ENCODE peak calls at places on chromosomes 5 and 9, in ten cellular contexts. One of them, this sample, is unnamed.

GRCh38 chr5:108264533-108264932 is 117.4 kb downstream of the FBXL17 start:
- DNase-seq in colonic mucosa: no peak
- DNase-seq in activated CD4-positive, alpha-beta T cell treated with anti-CD3 and anti-CD28 coated beads, Interleukin-2, amount 50 U/mL, for 1 hour: no peak
- DNase-seq in effector memory CD4-positive, alpha-beta T cell: no peak
- DNase-seq in fibroblast of lung: no peak
- DNase-seq in A549: no peak
- DNase-seq in NCI-H774: no peak
- DNase-seq in WTC11: no peak
- DNase-seq in effector memory CD8-positive, alpha-beta T cell: no peak
- DNase-seq in mesenchymal stem cell: no peak
- DNase-seq in this sample: no peak

GRCh38 chr9:111975709-111976108 is 79.1 kb downstream of the UGCG start:
- DNase-seq in fibroblast of lung: no peak
- DNase-seq in effector memory CD4-positive, alpha-beta T cell: no peak
- DNase-seq in effector memory CD8-positive, alpha-beta T cell: no peak
- DNase-seq in activated CD4-positive, alpha-beta T cell treated with anti-CD3 and anti-CD28 coated beads, Interleukin-2, amount 50 U/mL, for 1 hour: no peak
- DNase-seq in colonic mucosa: peak
- DNase-seq in mesenchymal stem cell: no peak
- DNase-seq in NCI-H774: peak
- DNase-seq in A549: peak
- DNase-seq in WTC11: peak
- DNase-seq in this sample: no peak

GRCh38 chr9:33230756-33231691 is 8.9 kb upstream of the SPINK4 start:
- DNase-seq in effector memory CD4-positive, alpha-beta T cell: no peak
- DNase-seq in WTC11: no peak
- DNase-seq in activated CD4-positive, alpha-beta T cell treated with anti-CD3 and anti-CD28 coated beads, Interleukin-2, amount 50 U/mL, for 1 hour: no peak
- DNase-seq in NCI-H774: no peak
- DNase-seq in mesenchymal stem cell: peak
- DNase-seq in effector memory CD8-positive, alpha-beta T cell: no peak
- DNase-seq in A549: no peak
- DNase-seq in colonic mucosa: no peak
- DNase-seq in fibroblast of lung: peak
- DNase-seq in this sample: no peak

GRCh38 chr9:120689860-120690259 is 24.4 kb downstream of the MEGF9 start:
- DNase-seq in colonic mucosa: no peak
- DNase-seq in effector memory CD4-positive, alpha-beta T cell: no peak
- DNase-seq in effector memory CD8-positive, alpha-beta T cell: no peak
- DNase-seq in fibroblast of lung: peak
- DNase-seq in activated CD4-positive, alpha-beta T cell treated with anti-CD3 and anti-CD28 coated beads, Interleukin-2, amount 50 U/mL, for 1 hour: no peak
- DNase-seq in WTC11: no peak
- DNase-seq in NCI-H774: peak
- DNase-seq in A549: no peak
- DNase-seq in mesenchymal stem cell: no peak
- DNase-seq in this sample: no peak

GRCh38 chr9:6367128-6367741 is 39.1 kb downstream of the TPD52L3 start:
- DNase-seq in activated CD4-positive, alpha-beta T cell treated with anti-CD3 and anti-CD28 coated beads, Interleukin-2, amount 50 U/mL, for 1 hour: no peak
- DNase-seq in A549: no peak
- DNase-seq in colonic mucosa: no peak
- DNase-seq in mesenchymal stem cell: no peak
- DNase-seq in effector memory CD4-positive, alpha-beta T cell: no peak
- DNase-seq in fibroblast of lung: peak
- DNase-seq in effector memory CD8-positive, alpha-beta T cell: no peak
- DNase-seq in NCI-H774: no peak
- DNase-seq in WTC11: no peak
- DNase-seq in this sample: no peak

GRCh38 chr5:139181835-139182452 is 16.2 kb downstream of the SIL1 start:
- DNase-seq in colonic mucosa: peak
- DNase-seq in fibroblast of lung: peak
- DNase-seq in A549: peak
- DNase-seq in activated CD4-positive, alpha-beta T cell treated with anti-CD3 and anti-CD28 coated beads, Interleukin-2, amount 50 U/mL, for 1 hour: no peak
- DNase-seq in mesenchymal stem cell: peak
- DNase-seq in effector memory CD8-positive, alpha-beta T cell: no peak
- DNase-seq in WTC11: no peak
- DNase-seq in effector memory CD4-positive, alpha-beta T cell: no peak
- DNase-seq in NCI-H774: no peak
- DNase-seq in this sample: peak

GRCh38 chr9:96585426-96585825 is 34.2 kb downstream of the CDC14B start:
- DNase-seq in activated CD4-positive, alpha-beta T cell treated with anti-CD3 and anti-CD28 coated beads, Interleukin-2, amount 50 U/mL, for 1 hour: no peak
- DNase-seq in colonic mucosa: no peak
- DNase-seq in mesenchymal stem cell: no peak
- DNase-seq in fibroblast of lung: peak
- DNase-seq in WTC11: no peak
- DNase-seq in A549: no peak
- DNase-seq in effector memory CD8-positive, alpha-beta T cell: no peak
- DNase-seq in NCI-H774: no peak
- DNase-seq in effector memory CD4-positive, alpha-beta T cell: no peak
- DNase-seq in this sample: no peak

GRCh38 chr9:36399980-36400331 is at the start of gene RNF38:
- DNase-seq in mesenchymal stem cell: no peak
- DNase-seq in A549: no peak
- DNase-seq in fibroblast of lung: no peak
- DNase-seq in NCI-H774: no peak
- DNase-seq in effector memory CD8-positive, alpha-beta T cell: no peak
- DNase-seq in activated CD4-positive, alpha-beta T cell treated with anti-CD3 and anti-CD28 coated beads, Interleukin-2, amount 50 U/mL, for 1 hour: peak
- DNase-seq in WTC11: no peak
- DNase-seq in effector memory CD4-positive, alpha-beta T cell: peak
- DNase-seq in colonic mucosa: no peak
- DNase-seq in this sample: no peak

GRCh38 chr5:159469496-159470370 is 139.4 kb upstream of the IL12B start:
- DNase-seq in effector memory CD4-positive, alpha-beta T cell: no peak
- DNase-seq in colonic mucosa: no peak
- DNase-seq in fibroblast of lung: peak
- DNase-seq in mesenchymal stem cell: no peak
- DNase-seq in effector memory CD8-positive, alpha-beta T cell: no peak
- DNase-seq in WTC11: no peak
- DNase-seq in NCI-H774: peak
- DNase-seq in A549: peak
- DNase-seq in activated CD4-positive, alpha-beta T cell treated with anti-CD3 and anti-CD28 coated beads, Interleukin-2, amount 50 U/mL, for 1 hour: no peak
- DNase-seq in this sample: no peak

GRCh38 chr9:104976196-104976595 is 48.2 kb upstream of the ABCA1 start:
- DNase-seq in activated CD4-positive, alpha-beta T cell treated with anti-CD3 and anti-CD28 coated beads, Interleukin-2, amount 50 U/mL, for 1 hour: no peak
- DNase-seq in WTC11: no peak
- DNase-seq in A549: no peak
- DNase-seq in colonic mucosa: no peak
- DNase-seq in NCI-H774: no peak
- DNase-seq in effector memory CD8-positive, alpha-beta T cell: no peak
- DNase-seq in effector memory CD4-positive, alpha-beta T cell: no peak
- DNase-seq in mesenchymal stem cell: no peak
- DNase-seq in fibroblast of lung: no peak
- DNase-seq in this sample: no peak

GRCh38 chr9:70668751-70669150 is 254.3 kb upstream of the KLF9 start:
- DNase-seq in NCI-H774: no peak
- DNase-seq in colonic mucosa: no peak
- DNase-seq in mesenchymal stem cell: no peak
- DNase-seq in A549: no peak
- DNase-seq in activated CD4-positive, alpha-beta T cell treated with anti-CD3 and anti-CD28 coated beads, Interleukin-2, amount 50 U/mL, for 1 hour: no peak
- DNase-seq in effector memory CD4-positive, alpha-beta T cell: no peak
- DNase-seq in fibroblast of lung: peak
- DNase-seq in WTC11: no peak
- DNase-seq in effector memory CD8-positive, alpha-beta T cell: no peak
- DNase-seq in this sample: no peak

GRCh38 chr5:142309747-142310318 is 15.0 kb downstream of the SPRY4 start:
- DNase-seq in colonic mucosa: no peak
- DNase-seq in effector memory CD8-positive, alpha-beta T cell: no peak
- DNase-seq in NCI-H774: no peak
- DNase-seq in A549: no peak
- DNase-seq in fibroblast of lung: no peak
- DNase-seq in mesenchymal stem cell: no peak
- DNase-seq in activated CD4-positive, alpha-beta T cell treated with anti-CD3 and anti-CD28 coated beads, Interleukin-2, amount 50 U/mL, for 1 hour: no peak
- DNase-seq in WTC11: no peak
- DNase-seq in effector memory CD4-positive, alpha-beta T cell: no peak
- DNase-seq in this sample: no peak

GRCh38 chr9:92660266-92660665 is 9.7 kb downstream of the IPPK start:
- DNase-seq in WTC11: no peak
- DNase-seq in fibroblast of lung: no peak
- DNase-seq in effector memory CD8-positive, alpha-beta T cell: no peak
- DNase-seq in mesenchymal stem cell: no peak
- DNase-seq in activated CD4-positive, alpha-beta T cell treated with anti-CD3 and anti-CD28 coated beads, Interleukin-2, amount 50 U/mL, for 1 hour: no peak
- DNase-seq in NCI-H774: no peak
- DNase-seq in colonic mucosa: no peak
- DNase-seq in A549: no peak
- DNase-seq in effector memory CD4-positive, alpha-beta T cell: no peak
- DNase-seq in this sample: no peak

GRCh38 chr5:140093866-140094265 is 20.0 kb upstream of the PURA start:
- DNase-seq in fibroblast of lung: no peak
- DNase-seq in WTC11: no peak
- DNase-seq in NCI-H774: no peak
- DNase-seq in mesenchymal stem cell: no peak
- DNase-seq in colonic mucosa: no peak
- DNase-seq in activated CD4-positive, alpha-beta T cell treated with anti-CD3 and anti-CD28 coated beads, Interleukin-2, amount 50 U/mL, for 1 hour: no peak
- DNase-seq in A549: no peak
- DNase-seq in effector memory CD4-positive, alpha-beta T cell: no peak
- DNase-seq in effector memory CD8-positive, alpha-beta T cell: no peak
- DNase-seq in this sample: no peak

GRCh38 chr5:59188415-59189225 is 605.7 kb downstream of the RAB3C start:
- DNase-seq in WTC11: peak
- DNase-seq in fibroblast of lung: peak
- DNase-seq in mesenchymal stem cell: peak
- DNase-seq in effector memory CD8-positive, alpha-beta T cell: peak
- DNase-seq in activated CD4-positive, alpha-beta T cell treated with anti-CD3 and anti-CD28 coated beads, Interleukin-2, amount 50 U/mL, for 1 hour: peak
- DNase-seq in effector memory CD4-positive, alpha-beta T cell: peak
- DNase-seq in NCI-H774: peak
- DNase-seq in A549: peak
- DNase-seq in colonic mucosa: peak
- DNase-seq in this sample: peak

GRCh38 chr9:131671150-131671549 is 68.7 kb downstream of the RAPGEF1 start:
- DNase-seq in WTC11: no peak
- DNase-seq in fibroblast of lung: no peak
- DNase-seq in A549: no peak
- DNase-seq in NCI-H774: no peak
- DNase-seq in effector memory CD8-positive, alpha-beta T cell: no peak
- DNase-seq in mesenchymal stem cell: no peak
- DNase-seq in activated CD4-positive, alpha-beta T cell treated with anti-CD3 and anti-CD28 coated beads, Interleukin-2, amount 50 U/mL, for 1 hour: no peak
- DNase-seq in effector memory CD4-positive, alpha-beta T cell: no peak
- DNase-seq in colonic mucosa: no peak
- DNase-seq in this sample: no peak

GRCh38 chr5:142661143-142661542 is 24.7 kb downstream of the FGF1 start:
- DNase-seq in effector memory CD4-positive, alpha-beta T cell: no peak
- DNase-seq in effector memory CD8-positive, alpha-beta T cell: no peak
- DNase-seq in colonic mucosa: no peak
- DNase-seq in NCI-H774: no peak
- DNase-seq in WTC11: no peak
- DNase-seq in mesenchymal stem cell: no peak
- DNase-seq in fibroblast of lung: no peak
- DNase-seq in A549: no peak
- DNase-seq in activated CD4-positive, alpha-beta T cell treated with anti-CD3 and anti-CD28 coated beads, Interleukin-2, amount 50 U/mL, for 1 hour: no peak
- DNase-seq in this sample: no peak

GRCh38 chr5:65086234-65086886 is 317.6 kb downstream of the CWC27 start:
- DNase-seq in effector memory CD4-positive, alpha-beta T cell: no peak
- DNase-seq in mesenchymal stem cell: no peak
- DNase-seq in NCI-H774: peak
- DNase-seq in WTC11: no peak
- DNase-seq in colonic mucosa: no peak
- DNase-seq in activated CD4-positive, alpha-beta T cell treated with anti-CD3 and anti-CD28 coated beads, Interleukin-2, amount 50 U/mL, for 1 hour: no peak
- DNase-seq in effector memory CD8-positive, alpha-beta T cell: no peak
- DNase-seq in A549: no peak
- DNase-seq in fibroblast of lung: peak
- DNase-seq in this sample: no peak

GRCh38 chr5:169161022-169161680 is 139.8 kb downstream of the SLIT3 start:
- DNase-seq in effector memory CD4-positive, alpha-beta T cell: no peak
- DNase-seq in NCI-H774: no peak
- DNase-seq in colonic mucosa: peak
- DNase-seq in WTC11: peak
- DNase-seq in mesenchymal stem cell: peak
- DNase-seq in activated CD4-positive, alpha-beta T cell treated with anti-CD3 and anti-CD28 coated beads, Interleukin-2, amount 50 U/mL, for 1 hour: no peak
- DNase-seq in fibroblast of lung: peak
- DNase-seq in A549: peak
- DNase-seq in effector memory CD8-positive, alpha-beta T cell: no peak
- DNase-seq in this sample: no peak

GRCh38 chr5:143931986-143932385 is 120.0 kb downstream of the HMHB1 start:
- DNase-seq in activated CD4-positive, alpha-beta T cell treated with anti-CD3 and anti-CD28 coated beads, Interleukin-2, amount 50 U/mL, for 1 hour: no peak
- DNase-seq in A549: no peak
- DNase-seq in effector memory CD8-positive, alpha-beta T cell: no peak
- DNase-seq in fibroblast of lung: no peak
- DNase-seq in NCI-H774: no peak
- DNase-seq in colonic mucosa: no peak
- DNase-seq in effector memory CD4-positive, alpha-beta T cell: no peak
- DNase-seq in mesenchymal stem cell: no peak
- DNase-seq in WTC11: no peak
- DNase-seq in this sample: no peak

GRCh38 chr9:136059321-136059791 is 35.7 kb downstream of the NACC2 start:
- DNase-seq in mesenchymal stem cell: no peak
- DNase-seq in effector memory CD4-positive, alpha-beta T cell: no peak
- DNase-seq in effector memory CD8-positive, alpha-beta T cell: no peak
- DNase-seq in activated CD4-positive, alpha-beta T cell treated with anti-CD3 and anti-CD28 coated beads, Interleukin-2, amount 50 U/mL, for 1 hour: no peak
- DNase-seq in A549: no peak
- DNase-seq in fibroblast of lung: no peak
- DNase-seq in colonic mucosa: no peak
- DNase-seq in NCI-H774: no peak
- DNase-seq in WTC11: peak
- DNase-seq in this sample: peak

This sample was measured in BE2C.